ENCODE peak calls at places on chromosomes 7 and 10, in five cellular contexts. C is NCI-H69, R is mucosa of descending colon, T is GM04504, E is WTC11. S is an unnamed sample.

GRCh38 chr10:63103971-63104409 is 29.1 kb upstream of the NRBF2 start:
- DNase-seq in C (no peak), R (no peak), E (peak; percentile 35), T (no peak), S (no peak)

GRCh38 chr7:38632411-38632810 is 1.2 kb upstream of the AMPH start:
- DNase-seq in T (no peak), R (no peak), C (peak; percentile 31), E (no peak), S (no peak)

GRCh38 chr10:21526952-21527633 is 1.6 kb upstream of the SKIDA1 start:
- DNase-seq in T (no peak), R (peak; percentile 77), C (peak; percentile 65), E (peak; percentile 78), S (no peak)

GRCh38 chr10:28552775-28553174 is 19.9 kb downstream of the WAC start:
- DNase-seq in E (no peak), T (no peak), R (no peak), C (no peak), S (no peak)

GRCh38 chr10:69624245-69624786 is 5.7 kb upstream of the FAM241B start:
- DNase-seq in C (no peak), E (no peak), T (no peak), R (no peak), S (no peak)

GRCh38 chr10:124200011-124200410 is 106.6 kb upstream of the CHST15 start:
- DNase-seq in T (no peak), E (no peak), C (no peak), R (no peak), S (no peak)

GRCh38 chr7:78176186-78176585 is 377.6 kb downstream of the PHTF2 start:
- DNase-seq in E (no peak), C (peak; percentile 77), R (no peak), T (peak; percentile 28), S (no peak)

GRCh38 chr10:112343056-112343806 is 30.7 kb upstream of the ACSL5 start:
- DNase-seq in T (no peak), E (no peak), C (no peak), R (no peak), S (no peak)

GRCh38 chr10:34437897-34438296 is 377.2 kb downstream of the PARD3 start:
- DNase-seq in T (no peak), C (peak; percentile 32), E (no peak), R (no peak), S (no peak)

GRCh38 chr7:23530901-23531793 is 634 bp downstream of the TRA2A start:
- DNase-seq in R (peak; percentile 69), E (peak; percentile 53), T (peak; percentile 41), C (peak; percentile 85), S (no peak)

GRCh38 chr10:58180633-58181032 is 87.1 kb downstream of the IPMK start:
- DNase-seq in T (no peak), C (no peak), R (no peak), E (no peak), S (no peak)

GRCh38 chr7:141158562-141158961 is 84.7 kb downstream of the TMEM178B start:
- DNase-seq in R (no peak), T (peak; percentile 26), E (no peak), C (peak; percentile 17), S (peak; percentile 46)

GRCh38 chr10:69415951-69416350 is 767 bp downstream of the TACR2 start:
- DNase-seq in E (no peak), R (no peak), C (no peak), T (no peak), S (no peak)